ENCODE peak calls at places on chromosomes 1 and 21, in four cellular contexts. Y is upper lobe of left lung, M is tibial nerve, E is stomach. I is an unnamed sample.

GRCh38 chr1:225908773-225909172 is 15.3 kb downstream of the PYCR2 start:
- DNase-seq in E (no peak), Y (no peak), M (no peak), I (no peak)

GRCh38 chr1:234154320-234155251 is 218.7 kb upstream of the COA6 start:
- DNase-seq in E (no peak), M (no peak), Y (no peak), I (no peak)

GRCh38 chr1:21260405-21261129 is 29.7 kb downstream of the ECE1 start:
- DNase-seq in M (no peak), Y (no peak), E (no peak), I (no peak)

GRCh38 chr1:2627746-2628145 is 5.1 kb downstream of the MMEL1 start:
- DNase-seq in Y (peak; percentile 50), E (no peak), M (no peak), I (no peak)

GRCh38 chr1:156627313-156627880 is 8.2 kb downstream of the HAPLN2 start:
- DNase-seq in Y (no peak), M (no peak), E (peak; percentile 43), I (no peak)

GRCh38 chr1:68516066-68516465 is 19.2 kb upstream of the DEPDC1 start:
- DNase-seq in Y (no peak), M (no peak), E (no peak), I (no peak)

GRCh38 chr1:214505134-214505533 is 46.3 kb downstream of the PTPN14 start:
- DNase-seq in M (no peak), Y (no peak), E (no peak), I (no peak)

GRCh38 chr1:34671887-34672286 is 83.0 kb upstream of the GJB5 start:
- DNase-seq in M (no peak), Y (no peak), E (no peak), I (no peak)

GRCh38 chr1:216461466-216461865 is 38.2 kb upstream of the USH2A start:
- DNase-seq in E (no peak), Y (no peak), M (no peak), I (no peak)

GRCh38 chr1:41816061-41816460 is 102.7 kb downstream of the HIVEP3 start:
- DNase-seq in E (no peak), Y (no peak), M (no peak), I (no peak)

GRCh38 chr1:212635141-212635601 is 26.6 kb downstream of the ATF3 start:
- DNase-seq in M (no peak), E (no peak), Y (no peak), I (no peak)

GRCh38 chr1:54579337-54579781 is 31.3 kb downstream of the ACOT11 start:
- DNase-seq in M (no peak), E (no peak), Y (no peak), I (no peak)

GRCh38 chr1:248844526-248844925 is 6.5 kb downstream of the ZNF672 start:
- DNase-seq in E (no peak), Y (no peak), M (no peak), I (no peak)

GRCh38 chr21:38989745-38990423 is 184.2 kb downstream of the ETS2 start:
- DNase-seq in M (no peak), Y (no peak), E (peak; percentile 59), I (peak; percentile 62)

GRCh38 chr1:96918406-96918805 is 196.8 kb downstream of the PTBP2 start:
- DNase-seq in Y (no peak), E (no peak), M (no peak), I (no peak)

GRCh38 chr1:146036241-146036989 is 14.9 kb upstream of the HJV start:
- DNase-seq in E (no peak), Y (no peak), M (no peak), I (no peak)

GRCh38 chr1:241607497-241607896 is 32.7 kb downstream of the CHML start:
- DNase-seq in Y (no peak), M (no peak), E (no peak), I (no peak)

GRCh38 chr1:43546388-43547100 is 15.9 kb downstream of the PTPRF start:
- DNase-seq in Y (no peak), M (no peak), E (no peak), I (no peak)

GRCh38 chr1:43545321-43545685 is 14.6 kb downstream of the PTPRF start:
- DNase-seq in Y (no peak), E (no peak), M (no peak), I (no peak)

GRCh38 chr1:43547538-43548072 is 16.9 kb downstream of the PTPRF start:
- DNase-seq in E (no peak), Y (no peak), M (no peak), I (no peak)

GRCh38 chr1:43543567-43543966 is 12.9 kb downstream of the PTPRF start:
- DNase-seq in E (no peak), Y (no peak), M (no peak), I (no peak)

GRCh38 chr1:43545686-43546387 is 15.2 kb downstream of the PTPRF start:
- DNase-seq in E (peak; percentile 95), Y (no peak), M (peak; percentile 69), I (peak; percentile 60)
- TF ChIP-seq POLR2A in E (no peak), Y (no peak), M (no peak), I (no peak)

DNA sequence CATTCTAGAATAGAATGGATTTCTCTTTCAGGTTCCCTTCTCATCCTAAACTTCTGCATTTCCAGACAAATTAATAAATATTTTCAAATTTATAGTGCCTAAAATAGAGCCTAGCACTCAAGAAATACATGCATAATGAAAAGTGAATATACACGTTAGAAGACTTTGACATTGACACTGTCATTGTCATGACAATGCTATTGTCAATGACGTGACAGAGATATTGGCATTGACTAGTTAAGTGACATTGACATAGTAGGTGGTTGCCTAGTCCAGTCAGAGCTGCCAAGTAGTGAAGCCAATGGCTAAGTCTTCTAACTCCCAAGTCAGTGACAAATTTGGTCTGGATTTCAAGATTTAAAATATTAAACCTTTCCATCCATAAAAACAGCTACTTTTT is 410.5 kb downstream of the LMO4 start:
- DNase-seq in E (no peak), Y (no peak), M (no peak), I (no peak)
- TF ChIP-seq EP300 in E (no peak), Y (no peak), M (no peak), I (no peak)

DNA sequence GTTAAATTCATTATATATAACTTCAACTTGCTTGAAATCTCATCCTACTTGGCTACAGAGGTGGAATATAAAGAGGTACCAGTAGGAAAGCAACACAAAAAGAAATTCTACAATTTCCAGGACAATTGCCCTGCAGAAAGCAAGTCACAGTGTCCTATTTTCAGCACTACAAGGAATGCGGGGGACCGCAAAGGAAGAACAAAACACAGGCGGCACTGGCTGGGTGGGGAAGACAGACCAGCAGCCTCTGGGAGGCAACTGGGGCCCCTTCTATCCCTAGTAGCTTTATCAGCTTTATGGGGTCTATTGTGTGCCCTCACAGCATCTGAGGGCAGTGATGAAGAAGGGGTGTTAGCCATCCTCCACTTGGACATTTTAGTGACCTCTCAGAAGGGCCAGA is 30.5 kb downstream of the SLC9A1 start:
- DNase-seq in E (no peak), M (no peak), Y (no peak), I (no peak)
- TF ChIP-seq POLR2A in E (no peak), M (no peak), Y (no peak), I (no peak)

GRCh38 chr21:45545236-45545570 is 3.0 kb upstream of the SLC19A1 start:
- DNase-seq in E (no peak), Y (no peak), M (no peak), I (no peak)
- TF ChIP-seq EP300 in E (no peak), Y (no peak), M (no peak), I (no peak)

DNA sequence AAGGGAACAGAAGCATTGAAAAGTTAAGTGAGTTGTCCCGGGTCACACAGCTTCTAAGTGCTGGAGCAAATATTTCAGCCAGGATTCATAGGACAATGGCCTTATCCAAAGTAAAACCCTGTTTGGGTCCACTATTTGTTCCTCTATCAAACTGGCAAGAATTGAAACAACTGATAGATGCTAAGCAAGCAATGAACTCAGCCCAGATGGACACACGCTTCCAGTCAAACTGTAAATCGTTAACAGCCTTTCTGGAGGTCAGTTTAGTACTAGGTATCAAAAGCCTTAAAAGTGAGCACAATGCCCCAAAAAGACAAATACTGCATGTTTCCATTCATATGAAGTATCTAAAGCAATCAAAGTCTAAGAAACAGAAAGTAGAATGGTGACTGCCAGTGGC is 779 bp upstream of the SVBP start:
- DNase-seq in Y (no peak), M (no peak), E (no peak), I (no peak)
- TF ChIP-seq POLR2A in Y (no peak), M (no peak), E (no peak), I (no peak)

GRCh38 chr1:208243851-208244583 is at the start of gene PLXNA2:
- DNase-seq in E (peak; percentile 93), M (peak; percentile 69), Y (peak; percentile 97), I (peak; percentile 66)
- TF ChIP-seq EP300 in E (no peak), M (peak; percentile 41), Y (no peak), I (no peak)

DNA sequence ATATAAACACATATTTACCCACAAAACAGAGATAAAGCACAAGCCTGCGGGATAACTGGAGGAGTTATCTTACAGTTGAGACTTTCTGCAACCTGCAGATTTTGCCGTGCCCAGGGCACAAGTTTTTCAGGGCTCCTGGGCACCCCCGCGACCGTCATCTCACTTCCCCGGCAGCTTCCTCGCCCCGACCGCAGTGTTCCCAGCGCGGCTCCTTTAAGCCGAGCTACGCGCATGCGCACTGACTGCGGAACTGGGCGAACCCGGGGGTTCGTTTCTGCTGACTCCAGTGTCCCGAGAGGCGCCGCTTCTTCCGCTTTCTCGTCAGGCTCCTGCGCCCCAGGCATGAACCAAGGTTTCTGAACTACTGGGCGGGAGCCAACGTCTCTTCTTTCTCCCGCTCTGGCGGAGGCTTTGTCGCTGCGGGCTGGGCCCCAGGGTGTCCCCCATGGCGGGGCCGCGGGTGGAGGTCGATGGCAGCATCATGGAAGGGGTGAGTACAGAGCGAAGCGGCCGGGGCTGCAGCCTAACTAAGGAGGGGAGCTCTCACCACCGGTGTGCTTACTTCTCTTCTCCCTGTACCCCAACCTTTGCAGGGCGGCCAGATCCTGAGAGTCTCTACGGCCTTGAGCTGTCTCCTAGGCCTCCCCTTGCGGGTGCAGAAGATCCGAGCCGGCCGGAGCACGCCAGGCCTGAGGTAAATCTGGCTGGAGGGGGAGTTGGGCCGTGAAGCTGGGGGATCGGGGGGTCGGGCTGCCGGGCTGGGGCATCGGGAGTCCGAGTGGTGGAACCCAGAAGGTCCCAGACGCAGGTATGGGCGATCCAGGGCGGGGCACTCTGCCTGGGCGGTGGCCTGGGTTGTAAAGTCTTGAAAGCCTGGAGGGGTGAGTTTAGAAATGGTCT is at the start of gene RTCA:
- DNase-seq in E (peak; percentile 98), Y (peak; percentile 95), M (peak; percentile 92), I (peak; percentile 93)
- TF ChIP-seq POLR2A in E (no peak), Y (peak; percentile 86), M (peak; percentile 34), I (peak; percentile 50)

DNA sequence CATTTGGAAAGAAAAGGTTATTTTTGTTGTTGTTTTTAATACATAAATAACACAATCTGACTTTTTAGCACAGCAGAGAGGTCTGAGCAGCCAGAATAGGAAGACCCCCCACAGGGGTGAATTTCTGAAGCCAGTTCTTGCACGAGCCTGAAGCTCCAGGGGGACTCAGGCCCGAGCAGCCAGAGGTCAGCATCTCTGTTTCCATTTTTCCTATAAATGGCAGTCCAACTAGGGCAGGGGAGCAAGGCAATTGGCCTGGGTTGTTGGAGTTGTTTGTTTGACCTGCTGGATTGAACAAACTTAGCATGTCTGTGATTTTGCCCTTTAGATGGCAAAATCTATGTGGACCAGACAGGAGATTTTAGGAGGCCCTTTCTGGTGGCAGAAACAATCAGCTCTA is 118.1 kb upstream of the FGGY start:
- DNase-seq in M (no peak), Y (no peak), E (no peak), I (no peak)
- TF ChIP-seq EP300 in M (no peak), Y (no peak), E (no peak), I (peak; percentile 3)

I was measured in ovary.